ENCODE peak calls at places on chromosomes 2 and 18, in ten cellular contexts. X is psoas muscle, S is dorsolateral prefrontal cortex, O is transverse colon, G is kidney, A is lower leg skin, J is cardiac muscle cell, B is bronchial epithelial cell, E is left ventricle myocardium inferior, C is A549. H is an unnamed sample.

GRCh38 chr2:64283641-64284371 is 139.6 kb upstream of the PELI1 start:
- DNase-seq in X (no peak), S (no peak), O (peak), G (no peak), A (no peak), J (no peak), B (no peak), E (no peak), C (no peak), H (no peak)

GRCh38 chr2:149093579-149093978 is 55.1 kb downstream of the LYPD6B start:
- DNase-seq in X (no peak), S (no peak), O (no peak), G (no peak), A (no peak), J (no peak), B (no peak), E (no peak), C (no peak), H (no peak)

GRCh38 chr2:205903549-205904129 is 182.3 kb downstream of the INO80D start:
- DNase-seq in X (no peak), S (no peak), O (peak), G (no peak), A (peak), J (peak), B (peak), E (no peak), C (peak), H (no peak)

GRCh38 chr2:105917688-105918087 is 173.0 kb downstream of the NCK2 start:
- DNase-seq in X (no peak), S (no peak), O (no peak), G (no peak), A (no peak), J (no peak), B (no peak), E (no peak), C (no peak), H (no peak)

GRCh38 chr18:29434650-29435049 is 1257.7 kb upstream of the CDH2 start:
- DNase-seq in X (no peak), S (no peak), O (no peak), G (no peak), A (no peak), J (no peak), B (no peak), E (no peak), C (no peak), H (no peak)

GRCh38 chr2:26471278-26471677 is 6.6 kb downstream of the OTOF start:
- DNase-seq in X (no peak), S (no peak), O (no peak), G (no peak), A (no peak), J (no peak), B (no peak), E (no peak), C (no peak), H (no peak)

GRCh38 chr2:174597347-174598047 is at the start of gene WIPF1:
- DNase-seq in X (no peak), S (no peak), O (peak), G (no peak), A (no peak), J (no peak), B (peak), E (no peak), C (no peak), H (peak)

GRCh38 chr2:208222351-208222750 is 32.5 kb downstream of the IDH1 start:
- DNase-seq in X (no peak), S (no peak), O (no peak), G (no peak), A (no peak), J (no peak), B (peak), E (no peak), C (no peak), H (peak)

GRCh38 chr2:1653956-1654695 is 90.2 kb downstream of the PXDN start:
- DNase-seq in X (no peak), S (no peak), O (no peak), G (no peak), A (no peak), J (no peak), B (peak), E (no peak), C (no peak), H (peak)

GRCh38 chr2:206225435-206226232 is 48.8 kb upstream of the ZDBF2 start:
- DNase-seq in X (no peak), S (no peak), O (no peak), G (no peak), A (no peak), J (no peak), B (no peak), E (no peak), C (no peak), H (no peak)

GRCh38 chr2:226877491-226877890 is 41.6 kb downstream of the RHBDD1 start:
- DNase-seq in X (no peak), S (no peak), O (no peak), G (no peak), A (no peak), J (no peak), B (no peak), E (no peak), C (no peak), H (no peak)

GRCh38 chr2:21289994-21290393 is 166.2 kb downstream of the TDRD15 start:
- DNase-seq in X (no peak), S (no peak), O (no peak), G (no peak), A (no peak), J (no peak), B (no peak), E (no peak), C (no peak), H (no peak)

GRCh38 chr2:149451417-149452165 is 121.2 kb downstream of the LYPD6 start:
- DNase-seq in X (no peak), S (no peak), O (no peak), G (no peak), A (no peak), J (no peak), B (no peak), E (no peak), C (no peak), H (no peak)

GRCh38 chr2:171522057-171522803 is at the start of gene CYBRD1:
- DNase-seq in X (peak), S (peak), O (peak), G (peak), A (peak), J (peak), B (peak), E (peak), C (peak), H (peak)

GRCh38 chr18:42275949-42276730 is 321.1 kb downstream of the PIK3C3 start:
- DNase-seq in X (no peak), S (no peak), O (peak), G (no peak), A (no peak), J (no peak), B (no peak), E (no peak), C (no peak), H (no peak)

GRCh38 chr2:30514861-30515435 is 67.9 kb downstream of the LCLAT1 start:
- DNase-seq in X (no peak), S (no peak), O (no peak), G (no peak), A (no peak), J (peak), B (no peak), E (no peak), C (no peak), H (no peak)

GRCh38 chr2:187379869-187380268 is 68.2 kb downstream of the CALCRL start:
- DNase-seq in X (no peak), S (no peak), O (no peak), G (no peak), A (no peak), J (no peak), B (no peak), E (no peak), C (no peak), H (no peak)

GRCh38 chr2:129619471-129619870 is 360.0 kb upstream of the RAB6C start:
- DNase-seq in X (no peak), S (no peak), O (no peak), G (no peak), A (no peak), J (no peak), B (peak), E (no peak), C (no peak), H (no peak)

GRCh38 chr18:57833441-57834101 is 30.5 kb upstream of the ATP8B1 start:
- DNase-seq in X (no peak), S (no peak), O (no peak), G (no peak), A (no peak), J (no peak), B (peak), E (no peak), C (no peak), H (peak)

GRCh38 chr2:71166812-71167211 is 36.4 kb downstream of the MPHOSPH10 start:
- DNase-seq in X (no peak), S (no peak), O (no peak), G (no peak), A (no peak), J (no peak), B (peak), E (no peak), C (no peak), H (no peak)

GRCh38 chr2:23380562-23381065 is 4.4 kb upstream of the KLHL29 start:
- DNase-seq in X (no peak), S (no peak), O (no peak), G (no peak), A (no peak), J (no peak), B (no peak), E (no peak), C (no peak), H (peak)

GRCh38 chr2:152437276-152437879 is 102.4 kb downstream of the FMNL2 start:
- DNase-seq in X (no peak), S (no peak), O (no peak), G (no peak), A (no peak), J (no peak), B (no peak), E (no peak), C (no peak), H (no peak)
- TF ChIP-seq CTCF in X (no peak), S (no peak), O (no peak), G (no peak), A (no peak), J (no peak), B (no peak), E (no peak), C (no peak), H (no peak)

DNA sequence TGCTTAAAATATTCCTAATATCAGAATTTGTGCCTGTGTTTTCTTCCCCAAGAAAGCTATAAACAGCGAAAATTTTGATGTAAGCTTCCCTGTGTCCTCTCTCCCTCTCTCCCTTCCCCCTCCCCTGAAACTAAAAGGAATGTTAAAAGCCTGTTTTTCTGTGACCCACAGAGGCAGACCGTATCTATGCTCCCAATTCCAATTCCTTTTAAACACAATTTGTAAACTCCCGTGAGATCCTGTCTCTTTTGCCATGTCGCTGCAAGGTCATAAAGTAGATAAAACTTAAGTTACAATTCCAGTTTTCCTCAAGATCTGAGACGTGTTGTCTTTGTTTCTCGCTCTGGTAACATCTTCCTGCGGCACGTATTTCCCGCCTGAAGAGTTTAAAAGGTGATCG is 23.3 kb downstream of the SKA1 start:
- DNase-seq in X (no peak), S (no peak), O (no peak), G (no peak), A (no peak), J (no peak), B (no peak), E (no peak), C (no peak), H (no peak)
- H3K4me3 ChIP-seq in X (no peak), S (no peak), O (no peak), G (no peak), A (no peak), J (no peak), B (no peak), E (no peak), C (no peak), H (no peak)

DNA sequence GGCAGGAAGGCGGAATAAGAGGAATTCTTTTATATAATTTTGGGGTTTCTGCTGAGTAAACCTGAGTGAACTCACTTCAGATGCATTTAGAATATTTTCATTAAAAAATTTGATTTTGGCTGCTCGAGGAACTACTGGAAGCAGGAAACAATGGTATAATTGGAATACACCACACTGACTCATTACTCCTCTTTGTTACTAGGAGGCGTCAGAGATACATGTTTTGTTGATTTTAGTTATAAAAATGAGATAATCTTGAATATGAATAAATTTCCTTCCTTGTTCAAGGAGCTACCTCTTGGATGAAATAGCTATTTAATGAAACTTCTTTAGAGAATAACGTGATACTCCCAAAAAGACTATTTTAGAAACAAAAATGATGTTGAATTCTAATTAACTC is 97.4 kb downstream of the ANKRD36 start:
- DNase-seq in X (no peak), S (no peak), O (no peak), G (no peak), A (no peak), J (no peak), B (no peak), E (no peak), C (no peak), H (peak)
- TF ChIP-seq CTCF in X (no peak), S (no peak), O (no peak), G (no peak), A (no peak), J (no peak), B (no peak), E (no peak), C (no peak), H (no peak)

GRCh38 chr2:240098349-240098748 is 37.8 kb downstream of the COPS9 start:
- DNase-seq in X (no peak), S (no peak), O (no peak), G (no peak), A (no peak), J (no peak), B (no peak), E (no peak), C (no peak), H (no peak)

DNA sequence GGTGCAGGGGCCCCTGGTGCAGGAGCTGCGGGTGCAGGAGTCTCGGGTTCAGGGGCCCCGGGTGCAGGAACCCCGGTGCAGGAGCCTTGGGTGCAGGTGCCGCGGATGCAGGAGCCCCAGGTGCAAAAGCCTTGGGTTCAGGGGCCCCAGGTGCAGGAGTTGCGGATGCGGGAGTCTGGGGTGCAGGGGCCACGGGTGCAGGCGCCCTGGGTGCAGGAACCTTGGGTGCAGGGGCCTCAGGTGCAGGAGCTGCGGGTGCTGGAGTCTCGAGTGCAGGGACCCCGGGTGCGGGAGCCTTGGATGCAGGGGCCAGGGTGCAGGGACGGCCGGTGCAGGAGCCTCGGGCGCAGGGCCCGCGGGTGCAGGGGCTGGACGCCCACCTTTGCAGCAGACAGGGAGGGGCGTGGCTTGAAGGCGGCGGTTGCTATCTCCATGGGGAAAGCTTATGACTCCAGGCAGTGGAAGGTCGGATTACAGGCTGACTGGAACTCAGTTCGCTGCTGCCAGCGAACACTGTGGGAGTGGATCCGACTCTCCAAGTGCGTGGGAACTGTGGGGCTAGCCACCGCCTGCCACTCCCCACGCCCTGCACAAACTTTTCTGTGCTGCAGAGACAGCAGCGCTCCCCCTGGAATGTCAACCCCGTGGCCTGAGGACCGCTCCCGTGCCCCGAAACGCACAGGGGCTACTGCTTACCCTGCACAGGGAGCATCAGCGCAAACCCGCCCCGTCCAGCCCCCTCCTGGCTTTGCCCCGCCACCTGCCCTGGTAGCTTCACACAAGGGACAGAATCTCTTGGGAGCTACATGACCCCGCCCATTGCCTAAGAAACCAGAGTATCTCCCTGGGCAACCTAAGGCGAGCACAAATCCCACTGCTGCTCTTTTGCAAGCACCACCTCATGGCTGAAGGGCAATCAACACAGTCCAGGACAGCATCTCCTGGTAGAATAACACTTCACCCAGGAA is 40.3 kb downstream of the COPS9 start:
- DNase-seq in X (no peak), S (no peak), O (no peak), G (no peak), A (no peak), J (no peak), B (no peak), E (no peak), C (no peak), H (no peak)
- H3K4me3 ChIP-seq in X (no peak), S (no peak), O (no peak), G (no peak), A (no peak), J (no peak), B (no peak), E (no peak), C (no peak), H (no peak)

GRCh38 chr18:46950064-46950656 is 32.8 kb downstream of the KATNAL2 start:
- DNase-seq in X (no peak), S (no peak), O (no peak), G (no peak), A (no peak), J (peak), B (peak), E (no peak), C (no peak), H (peak)
- TF ChIP-seq CTCF in X (peak), S (peak), O (peak), G (peak), A (no peak), J (peak), B (peak), E (peak), C (peak), H (peak)

DNA sequence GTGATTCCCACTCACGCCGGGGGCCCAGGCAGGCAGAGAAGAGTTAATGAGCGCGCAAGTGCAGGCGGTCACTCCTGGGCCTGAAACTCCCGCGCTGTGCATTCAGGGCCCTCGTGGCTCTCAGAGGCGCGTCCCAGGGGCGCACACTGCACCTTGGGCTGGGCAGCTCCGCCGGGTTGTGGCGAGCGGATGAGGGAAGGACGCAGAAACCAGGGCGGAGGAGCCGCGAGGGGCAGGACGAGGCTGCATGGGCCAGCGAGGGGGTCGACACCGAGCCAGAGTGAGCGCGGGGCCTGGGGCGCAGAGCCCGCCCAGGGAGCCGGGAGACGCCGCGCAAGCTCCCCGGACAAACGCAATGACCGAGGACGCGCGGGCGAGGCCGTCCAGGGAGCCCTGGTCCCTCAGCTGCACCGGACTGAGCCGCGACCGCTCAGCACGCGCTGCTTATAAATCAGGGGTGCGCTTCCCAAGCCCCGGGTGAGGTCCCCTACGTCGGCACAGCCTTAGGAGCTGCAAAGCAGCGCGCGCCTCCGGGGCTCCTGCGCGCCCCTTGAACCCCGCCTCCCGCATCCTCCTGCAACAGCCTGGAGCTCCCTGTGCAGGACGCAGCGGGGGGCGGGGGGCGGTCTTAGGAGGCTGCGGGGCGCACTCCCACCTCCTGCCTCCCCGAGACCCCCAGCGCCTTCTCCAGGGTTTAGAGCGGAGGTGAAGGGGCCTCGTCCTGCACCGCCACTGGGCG is 180.2 kb upstream of the ALKAL2 start:
- DNase-seq in X (no peak), S (no peak), O (no peak), G (no peak), A (no peak), J (no peak), B (no peak), E (no peak), C (no peak), H (no peak)
- H3K4me3 ChIP-seq in X (no peak), S (no peak), O (no peak), G (peak), A (no peak), J (peak), B (no peak), E (no peak), C (no peak), H (no peak)

GRCh38 chr2:12493031-12493513 is 223.7 kb upstream of the TRIB2 start:
- DNase-seq in X (no peak), S (no peak), O (no peak), G (peak), A (no peak), J (peak), B (peak), E (peak), C (no peak), H (peak)
- TF ChIP-seq CTCF in X (no peak), S (no peak), O (no peak), G (no peak), A (no peak), J (peak), B (no peak), E (no peak), C (no peak), H (peak)

GRCh38 chr18:48949606-48950535 is 894 bp downstream of the SMAD7 start:
- DNase-seq in X (peak), S (no peak), O (peak), G (peak), A (no peak), J (no peak), B (no peak), E (no peak), C (no peak), H (peak)

GRCh38 chr18:48947583-48947982 is 3.2 kb downstream of the SMAD7 start:
- DNase-seq in X (peak), S (peak), O (no peak), G (peak), A (no peak), J (no peak), B (no peak), E (peak), C (no peak), H (no peak)

GRCh38 chr18:48948112-48949050 is 2.4 kb downstream of the SMAD7 start:
- DNase-seq in X (peak), S (peak), O (peak), G (peak), A (no peak), J (peak), B (no peak), E (no peak), C (no peak), H (peak)

GRCh38 chr18:48950536-48951447 is at the start of gene SMAD7:
- DNase-seq in X (no peak), S (no peak), O (peak), G (peak), A (no peak), J (no peak), B (no peak), E (no peak), C (no peak), H (peak)

DNA sequence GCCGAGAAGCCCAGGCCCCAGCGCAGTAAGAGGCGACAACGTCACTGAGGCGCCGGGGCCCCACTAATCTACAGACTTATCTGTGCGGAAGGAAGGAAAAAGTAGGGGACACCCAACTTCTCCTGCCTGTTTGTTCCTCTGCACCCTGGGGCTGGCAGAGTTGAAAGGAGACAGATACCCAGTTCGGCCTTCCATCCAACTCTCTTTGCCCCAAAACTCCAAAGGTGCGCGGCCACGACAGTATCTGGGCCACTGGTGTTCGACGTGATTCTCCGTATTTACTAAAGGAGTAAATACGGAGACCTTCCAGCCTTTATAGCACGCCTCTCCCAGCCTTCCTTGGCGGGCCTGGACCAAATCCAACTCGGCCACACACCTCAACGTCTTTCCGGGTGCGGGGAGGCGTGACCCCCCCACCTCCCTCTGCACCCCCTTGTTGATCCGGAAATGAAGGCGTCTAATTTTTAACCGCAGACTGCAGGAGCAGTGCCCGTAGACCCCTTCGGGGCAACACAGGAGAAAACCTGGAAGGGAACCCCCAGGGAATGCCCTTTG is 1.6 kb downstream of the SMAD7 start:
- DNase-seq in X (peak), S (no peak), O (peak), G (peak), A (no peak), J (no peak), B (no peak), E (no peak), C (no peak), H (no peak)
- H3K4me3 ChIP-seq in X (peak), S (peak), O (peak), G (peak), A (peak), J (peak), B (peak), E (peak), C (peak), H (peak)

H was measured in cardiac fibroblast.